ENCODE peak calls at places on chromosomes 13 and 19, in ten cellular contexts. W is GM23338; B is RWPE1; A is AG09319; Q is cardiac muscle cell; I is spleen; S is CD4-positive, alpha-beta T cell; J is astrocyte; R is left ventricle myocardium inferior; Z is cardiac fibroblast. L is an unnamed sample.

GRCh38 chr19:17109962-17110598 is 34.5 kb downstream of the MYO9B start:
- DNase-seq in W (no peak), B (no peak), A (no peak), Q (no peak), I (peak), S (no peak), J (no peak), R (peak), Z (no peak), L (peak)

GRCh38 chr13:51249767-51250741 is 27.9 kb downstream of the FAM124A start:
- DNase-seq in W (peak), B (peak), A (no peak), Q (no peak), I (no peak), S (no peak), J (no peak), R (no peak), Z (peak), L (peak)

GRCh38 chr19:2532252-2533071 is 56.5 kb downstream of the GADD45B start:
- DNase-seq in W (no peak), B (peak), A (no peak), Q (no peak), I (no peak), S (no peak), J (peak), R (no peak), Z (peak), L (no peak)

GRCh38 chr13:68697551-68697950 is 1410.1 kb upstream of the ATXN8OS start:
- DNase-seq in W (no peak), B (no peak), A (no peak), Q (no peak), I (no peak), S (no peak), J (peak), R (no peak), Z (no peak), L (no peak)

GRCh38 chr13:67230243-67230773 is at the start of gene PCDH9:
- DNase-seq in W (peak), B (peak), A (peak), Q (peak), I (peak), S (peak), J (peak), R (peak), Z (peak), L (peak)

GRCh38 chr13:23505007-23505406 is 65.2 kb upstream of the TNFRSF19 start:
- DNase-seq in W (no peak), B (no peak), A (no peak), Q (no peak), I (no peak), S (no peak), J (peak), R (peak), Z (peak), L (no peak)

GRCh38 chr19:2477732-2478191 is 1.8 kb downstream of the GADD45B start:
- DNase-seq in W (no peak), B (no peak), A (no peak), Q (peak), I (peak), S (no peak), J (no peak), R (no peak), Z (peak), L (no peak)

GRCh38 chr19:48271531-48272151 is 1.8 kb downstream of the ZNF114 start:
- DNase-seq in W (peak), B (peak), A (no peak), Q (peak), I (peak), S (no peak), J (peak), R (peak), Z (peak), L (peak)

GRCh38 chr13:28324181-28324789 is 170.6 kb downstream of the FLT1 start:
- DNase-seq in W (peak), B (peak), A (no peak), Q (peak), I (no peak), S (peak), J (no peak), R (peak), Z (peak), L (peak)

GRCh38 chr19:31825134-31826094 is 476.2 kb upstream of the TSHZ3 start:
- DNase-seq in W (no peak), B (no peak), A (no peak), Q (no peak), I (no peak), S (no peak), J (no peak), R (no peak), Z (no peak), L (no peak)

GRCh38 chr13:113874177-113874576 is 10.3 kb upstream of the GAS6 start:
- DNase-seq in W (no peak), B (no peak), A (no peak), Q (no peak), I (no peak), S (no peak), J (no peak), R (no peak), Z (no peak), L (no peak)

GRCh38 chr19:30102239-30102638 is 160.2 kb downstream of the URI1 start:
- DNase-seq in W (no peak), B (no peak), A (no peak), Q (no peak), I (peak), S (no peak), J (no peak), R (no peak), Z (no peak), L (no peak)

GRCh38 chr19:44539236-44539819 is 9.9 kb upstream of the CEACAM20 start:
- DNase-seq in W (no peak), B (peak), A (no peak), Q (no peak), I (no peak), S (no peak), J (no peak), R (no peak), Z (peak), L (no peak)

GRCh38 chr13:113889467-113889866 is 25.6 kb upstream of the GAS6 start:
- DNase-seq in W (no peak), B (no peak), A (no peak), Q (no peak), I (no peak), S (no peak), J (no peak), R (no peak), Z (no peak), L (no peak)

GRCh38 chr13:49733181-49733951 is 42.1 kb upstream of the EBPL start:
- DNase-seq in W (no peak), B (no peak), A (no peak), Q (no peak), I (no peak), S (no peak), J (peak), R (no peak), Z (peak), L (no peak)

GRCh38 chr19:40523322-40524047 is 53.2 kb upstream of the SHKBP1 start:
- DNase-seq in W (peak), B (peak), A (no peak), Q (peak), I (peak), S (peak), J (peak), R (peak), Z (peak), L (peak)

GRCh38 chr19:4991538-4991937 is 22.6 kb downstream of the KDM4B start:
- DNase-seq in W (no peak), B (no peak), A (no peak), Q (no peak), I (no peak), S (no peak), J (no peak), R (no peak), Z (no peak), L (no peak)

GRCh38 chr19:13190781-13191540 is 40.8 kb downstream of the IER2 start:
- DNase-seq in W (no peak), B (no peak), A (no peak), Q (peak), I (no peak), S (no peak), J (no peak), R (no peak), Z (no peak), L (no peak)

GRCh38 chr13:50366488-50367174 is 351.4 kb downstream of the KCNRG start:
- DNase-seq in W (no peak), B (no peak), A (no peak), Q (no peak), I (no peak), S (no peak), J (no peak), R (no peak), Z (no peak), L (peak)

GRCh38 chr19:18756896-18757295 is 34.2 kb downstream of the COMP start:
- DNase-seq in W (no peak), B (peak), A (no peak), Q (no peak), I (no peak), S (no peak), J (no peak), R (no peak), Z (no peak), L (no peak)

GRCh38 chr13:46022476-46022875 is 30.1 kb downstream of the ZC3H13 start:
- DNase-seq in W (no peak), B (no peak), A (no peak), Q (no peak), I (no peak), S (no peak), J (no peak), R (no peak), Z (peak), L (no peak)

GRCh38 chr19:5774921-5775320 is 9.6 kb downstream of the PRR22 start:
- DNase-seq in W (no peak), B (no peak), A (no peak), Q (no peak), I (no peak), S (no peak), J (no peak), R (no peak), Z (no peak), L (no peak)

GRCh38 chr19:19433666-19434213 is 28.3 kb downstream of the GATAD2A start:
- DNase-seq in W (no peak), B (no peak), A (no peak), Q (no peak), I (no peak), S (no peak), J (no peak), R (no peak), Z (no peak), L (no peak)

GRCh38 chr13:23608704-23609413 is 38.6 kb downstream of the TNFRSF19 start:
- DNase-seq in W (no peak), B (no peak), A (no peak), Q (no peak), I (peak), S (no peak), J (no peak), R (peak), Z (peak), L (no peak)

GRCh38 chr13:44809152-44809551 is 180.1 kb downstream of the NUFIP1 start:
- DNase-seq in W (no peak), B (no peak), A (no peak), Q (no peak), I (no peak), S (no peak), J (no peak), R (no peak), Z (no peak), L (no peak)

GRCh38 chr19:42850981-42851717 is 28.4 kb downstream of the PSG1 start:
- DNase-seq in W (no peak), B (peak), A (peak), Q (no peak), I (no peak), S (no peak), J (peak), R (peak), Z (peak), L (no peak)

GRCh38 chr13:45331981-45332830 is 8.8 kb downstream of the TPT1 start:
- DNase-seq in W (no peak), B (peak), A (peak), Q (no peak), I (no peak), S (no peak), J (peak), R (no peak), Z (peak), L (no peak)

GRCh38 chr19:16206637-16207036 is 8.9 kb downstream of the AP1M1 start:
- DNase-seq in W (no peak), B (no peak), A (no peak), Q (no peak), I (peak), S (no peak), J (no peak), R (no peak), Z (no peak), L (no peak)

GRCh38 chr19:47032171-47032811 is 12.7 kb downstream of the NPAS1 start:
- DNase-seq in W (peak), B (peak), A (no peak), Q (peak), I (peak), S (peak), J (no peak), R (no peak), Z (no peak), L (peak)

GRCh38 chr13:43054803-43055802 is 31.7 kb downstream of the DNAJC15 start:
- DNase-seq in W (peak), B (no peak), A (no peak), Q (peak), I (no peak), S (peak), J (peak), R (no peak), Z (peak), L (no peak)

GRCh38 chr13:25037057-25037813 is 58.7 kb upstream of the PABPC3 start:
- DNase-seq in W (peak), B (peak), A (peak), Q (peak), I (no peak), S (peak), J (peak), R (no peak), Z (peak), L (peak)

GRCh38 chr13:39451301-39451700 is 151.7 kb downstream of the LHFPL6 start:
- DNase-seq in W (no peak), B (no peak), A (no peak), Q (no peak), I (no peak), S (no peak), J (peak), R (no peak), Z (peak), L (no peak)

GRCh38 chr19:48866692-48867091 is 1.7 kb downstream of the PLEKHA4 start:
- DNase-seq in W (no peak), B (no peak), A (no peak), Q (no peak), I (no peak), S (no peak), J (no peak), R (no peak), Z (no peak), L (no peak)

GRCh38 chr19:18446145-18446810 is 8.3 kb upstream of the ISYNA1 start:
- DNase-seq in W (no peak), B (no peak), A (no peak), Q (peak), I (no peak), S (no peak), J (no peak), R (no peak), Z (no peak), L (no peak)

GRCh38 chr19:10964903-10965302 is 4.1 kb downstream of the SMARCA4 start:
- DNase-seq in W (no peak), B (no peak), A (no peak), Q (no peak), I (no peak), S (no peak), J (no peak), R (no peak), Z (no peak), L (no peak)
- TF ChIP-seq CTCF in W (peak), B (no peak), A (no peak), Q (no peak), I (no peak), S (no peak), J (no peak), R (no peak), Z (no peak), L (no peak)

GRCh38 chr19:38717855-38718254 is 26.4 kb downstream of the CAPN12 start:
- DNase-seq in W (no peak), B (no peak), A (no peak), Q (no peak), I (no peak), S (no peak), J (no peak), R (no peak), Z (no peak), L (no peak)
- TF ChIP-seq CTCF in W (no peak), B (no peak), A (no peak), Q (no peak), I (no peak), S (no peak), J (no peak), R (no peak), Z (no peak), L (no peak)

DNA sequence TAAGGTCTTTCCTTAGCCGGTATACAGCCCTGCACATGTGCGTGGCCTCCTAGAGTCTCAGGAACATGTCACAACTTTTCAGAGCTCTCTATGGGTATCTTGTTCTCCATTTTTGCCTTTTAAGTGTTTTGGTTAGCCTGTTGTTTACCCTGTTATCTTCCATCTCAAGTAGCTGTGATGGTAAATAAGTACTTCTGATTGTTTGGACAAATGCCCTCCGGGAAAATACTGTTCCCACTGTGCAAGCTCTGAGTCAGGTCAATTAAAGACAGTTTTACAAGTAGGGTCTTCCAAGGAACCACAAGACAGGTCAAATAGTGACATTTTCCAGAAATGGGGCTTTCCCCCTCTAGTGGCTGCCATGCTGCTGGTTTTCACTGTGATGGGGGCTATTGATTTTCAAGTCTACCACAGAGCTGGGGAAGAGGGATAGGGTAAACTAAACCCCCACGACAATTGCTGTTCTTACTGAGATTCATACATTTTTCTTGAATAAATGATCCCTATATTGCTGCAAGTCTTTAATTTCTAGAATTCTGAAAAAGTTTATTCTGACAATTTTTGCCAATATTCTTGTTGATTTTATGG is 109.5 kb downstream of the TM9SF2 start:
- DNase-seq in W (peak), B (no peak), A (no peak), Q (no peak), I (no peak), S (no peak), J (no peak), R (no peak), Z (no peak), L (no peak)
- TF ChIP-seq CTCF in W (peak), B (no peak), A (peak), Q (peak), I (no peak), S (no peak), J (no peak), R (no peak), Z (peak), L (no peak)

DNA sequence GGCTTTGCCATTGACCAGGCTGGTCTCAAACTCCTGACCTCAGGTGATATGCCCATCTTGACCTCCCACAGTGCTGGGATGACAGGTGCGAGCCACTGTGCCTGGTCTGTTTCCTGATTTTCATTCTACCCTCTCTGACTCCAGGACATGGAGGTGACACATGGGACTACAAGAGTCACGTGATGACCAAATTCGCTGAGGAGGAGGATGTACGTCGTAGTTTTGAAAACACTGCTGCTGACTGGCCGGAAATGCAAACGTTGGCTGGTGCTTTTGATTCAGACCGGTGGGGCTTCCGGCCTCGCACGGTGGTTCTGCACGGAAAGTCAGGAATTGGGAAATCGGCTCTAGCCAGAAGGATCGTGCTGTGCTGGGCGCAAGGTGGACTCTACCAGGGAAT is 40.2 kb downstream of the NLRP5 start:
- DNase-seq in W (no peak), B (no peak), A (no peak), Q (no peak), I (no peak), S (no peak), J (no peak), R (no peak), Z (no peak), L (no peak)
- TF ChIP-seq CTCF in W (no peak), B (no peak), A (no peak), Q (no peak), I (no peak), S (no peak), J (no peak), R (no peak), Z (no peak), L (no peak)

GRCh38 chr19:50309396-50310125 is 19.6 kb downstream of the KCNC3 start:
- DNase-seq in W (no peak), B (no peak), A (no peak), Q (no peak), I (no peak), S (no peak), J (no peak), R (no peak), Z (no peak), L (no peak)

GRCh38 chr19:50313812-50314536 is 15.2 kb downstream of the KCNC3 start:
- DNase-seq in W (peak), B (no peak), A (no peak), Q (peak), I (no peak), S (no peak), J (no peak), R (no peak), Z (no peak), L (no peak)

GRCh38 chr19:50312967-50313811 is 16.0 kb downstream of the KCNC3 start:
- DNase-seq in W (peak), B (no peak), A (no peak), Q (no peak), I (no peak), S (no peak), J (no peak), R (no peak), Z (no peak), L (no peak)

GRCh38 chr19:50310759-50311465 is 18.3 kb downstream of the KCNC3 start:
- DNase-seq in W (no peak), B (no peak), A (no peak), Q (no peak), I (no peak), S (no peak), J (no peak), R (no peak), Z (no peak), L (no peak)

GRCh38 chr19:50311723-50312635 is 17.2 kb downstream of the KCNC3 start:
- DNase-seq in W (peak), B (no peak), A (no peak), Q (peak), I (no peak), S (no peak), J (no peak), R (no peak), Z (no peak), L (no peak)
- TF ChIP-seq CTCF in W (no peak), B (no peak), A (no peak), Q (peak), I (no peak), S (no peak), J (no peak), R (no peak), Z (no peak), L (no peak)

GRCh38 chr19:8050274-8051096 is 2.1 kb upstream of the CCL25 start:
- DNase-seq in W (peak), B (peak), A (peak), Q (peak), I (peak), S (peak), J (peak), R (peak), Z (peak), L (peak)
- TF ChIP-seq CTCF in W (no peak), B (no peak), A (no peak), Q (no peak), I (no peak), S (no peak), J (no peak), R (no peak), Z (no peak), L (no peak)

GRCh38 chr19:11722414-11722813 is 16.3 kb downstream of the ZNF823 start:
- DNase-seq in W (no peak), B (no peak), A (no peak), Q (no peak), I (no peak), S (no peak), J (no peak), R (no peak), Z (peak), L (no peak)
- TF ChIP-seq CTCF in W (no peak), B (no peak), A (no peak), Q (no peak), I (no peak), S (no peak), J (no peak), R (no peak), Z (no peak), L (no peak)

GRCh38 chr13:37168922-37169321 is 63.5 kb upstream of the CSNK1A1L start:
- DNase-seq in W (no peak), B (no peak), A (no peak), Q (no peak), I (no peak), S (no peak), J (no peak), R (no peak), Z (no peak), L (no peak)

GRCh38 chr13:37168151-37168550 is 62.7 kb upstream of the CSNK1A1L start:
- DNase-seq in W (no peak), B (no peak), A (no peak), Q (no peak), I (no peak), S (no peak), J (no peak), R (no peak), Z (peak), L (no peak)

GRCh38 chr13:37175996-37176395 is 70.5 kb upstream of the CSNK1A1L start:
- DNase-seq in W (no peak), B (no peak), A (peak), Q (no peak), I (no peak), S (no peak), J (peak), R (no peak), Z (peak), L (no peak)

DNA sequence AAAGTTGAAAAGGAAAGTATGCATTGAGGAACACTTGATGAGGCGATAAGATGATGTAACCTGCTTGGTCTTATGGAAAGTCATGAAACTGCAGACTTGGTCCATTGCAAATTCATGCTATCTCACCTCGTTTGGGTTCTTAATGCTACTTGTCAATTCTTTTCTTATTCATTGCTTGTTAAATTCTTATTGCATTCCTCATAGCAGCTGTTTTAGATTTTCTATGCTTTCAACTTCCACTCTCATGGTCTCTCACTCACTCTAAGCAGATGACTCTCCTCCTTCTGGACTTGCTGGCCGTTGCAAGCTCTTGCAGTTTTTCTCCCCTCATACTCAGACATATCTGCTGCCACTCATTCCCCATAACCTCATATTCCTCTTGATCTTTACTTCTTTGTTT is 67.8 kb upstream of the CSNK1A1L start:
- DNase-seq in W (peak), B (no peak), A (peak), Q (no peak), I (no peak), S (no peak), J (peak), R (no peak), Z (peak), L (no peak)
- TF ChIP-seq CTCF in W (no peak), B (no peak), A (peak), Q (no peak), I (no peak), S (no peak), J (no peak), R (no peak), Z (no peak), L (no peak)

L was measured in GM10248.